ENCODE peak calls at places on chromosome 11, in ten cellular contexts. L, V, Q, R, O, P, F, M, G and X are unnamed samples.

GRCh38 chr11:124670732-124671131 is 2.8 kb downstream of the SIAE start:
- DNase-seq in L (no peak), V (no peak), Q (no peak), R (no peak), O (no peak), P (no peak), F (no peak), M (no peak), G (peak), X (no peak)

GRCh38 chr11:107705027-107705426 is 6.8 kb downstream of the SLN start:
- DNase-seq in L (peak), V (no peak), Q (no peak), R (peak), O (no peak), P (no peak), F (no peak), M (peak), G (no peak), X (no peak)

GRCh38 chr11:108609681-108610080 is 16.1 kb upstream of the EXPH5 start:
- DNase-seq in L (peak), V (no peak), Q (no peak), R (no peak), O (peak), P (no peak), F (no peak), M (no peak), G (no peak), X (no peak)

GRCh38 chr11:2098691-2099522 is 40.3 kb downstream of the IGF2 start:
- DNase-seq in L (no peak), V (no peak), Q (no peak), R (no peak), O (no peak), P (no peak), F (no peak), M (no peak), G (no peak), X (no peak)

GRCh38 chr11:62146476-62147200 is 22.8 kb downstream of the INCENP start:
- DNase-seq in L (no peak), V (no peak), Q (no peak), R (no peak), O (no peak), P (peak), F (no peak), M (no peak), G (no peak), X (no peak)

GRCh38 chr11:83162377-83162776 is 5.4 kb downstream of the PCF11 start:
- DNase-seq in L (no peak), V (no peak), Q (no peak), R (no peak), O (no peak), P (no peak), F (no peak), M (no peak), G (peak), X (no peak)

GRCh38 chr11:12222099-12222751 is 111.8 kb downstream of the MICAL2 start:
- DNase-seq in L (no peak), V (no peak), Q (peak), R (no peak), O (no peak), P (peak), F (peak), M (no peak), G (no peak), X (no peak)

GRCh38 chr11:61411589-61411988 is 18.2 kb downstream of the CPSF7 start:
- DNase-seq in L (no peak), V (no peak), Q (no peak), R (no peak), O (no peak), P (no peak), F (no peak), M (no peak), G (no peak), X (no peak)

GRCh38 chr11:62427630-62428233 is 8.9 kb downstream of the SCGB1A1 start:
- DNase-seq in L (peak), V (no peak), Q (no peak), R (peak), O (peak), P (no peak), F (no peak), M (no peak), G (no peak), X (no peak)